ENCODE peak calls at places on chromosomes 1 and 21, in four cellular contexts. J, W, U and B are unnamed samples.

GRCh38 chr21:36566606-36567005 is 86.7 kb upstream of the CLDN14 start:
- DNase-seq in J (no peak), W (no peak), U (no peak), B (no peak)

GRCh38 chr1:219927956-219928790 is at the start of gene SLC30A10:
- DNase-seq in J (peak), W (no peak), U (peak), B (peak)

GRCh38 chr21:34583926-34584563 is 30.9 kb downstream of the RCAN1 start:
- DNase-seq in J (no peak), W (no peak), U (no peak), B (no peak)

GRCh38 chr1:66231162-66232077 is 302.5 kb upstream of the SGIP1 start:
- DNase-seq in J (no peak), W (no peak), U (peak), B (no peak)

GRCh38 chr1:203443296-203443695 is 32.3 kb upstream of the PRELP start:
- DNase-seq in J (no peak), W (no peak), U (no peak), B (no peak)

GRCh38 chr1:26856181-26856580 is 6.8 kb upstream of the SFN start:
- DNase-seq in J (no peak), W (no peak), U (no peak), B (no peak)

GRCh38 chr1:12177999-12178441 is 11.2 kb downstream of the TNFRSF1B start:
- DNase-seq in J (no peak), W (no peak), U (peak), B (no peak)

GRCh38 chr21:45341779-45342178 is 54.1 kb upstream of the POFUT2 start:
- DNase-seq in J (no peak), W (no peak), U (no peak), B (no peak)

GRCh38 chr1:208895820-208896219 is 651.6 kb upstream of the PLXNA2 start:
- DNase-seq in J (no peak), W (no peak), U (no peak), B (no peak)

GRCh38 chr21:39159342-39160063 is 23.7 kb downstream of the PSMG1 start:
- DNase-seq in J (no peak), W (no peak), U (no peak), B (peak)